ENCODE peak calls at places on chromosomes 5 and 9, in six cellular contexts. I is SK-N-SH, E is GM23338, L is HCT116, U is K562, X is HepG2. S is an unnamed sample.

GRCh38 chr9:16521868-16522381 is 348.5 kb downstream of the BNC2 start:
- DNase-seq in I (peak; percentile 19), E (no peak), L (no peak), U (no peak), X (no peak), S (no peak)

GRCh38 chr5:156475182-156475830 is 148.3 kb downstream of the SGCD start:
- DNase-seq in I (no peak), E (no peak), L (no peak), U (no peak), X (no peak), S (no peak)

GRCh38 chr5:173973614-173973969 is 15.4 kb upstream of the C5orf47 start:
- DNase-seq in I (no peak), E (peak; percentile 69), L (no peak), U (peak; percentile 73), X (no peak), S (no peak)

GRCh38 chr5:174596429-174596828 is 128.0 kb upstream of the MSX2 start:
- DNase-seq in I (no peak), E (no peak), L (no peak), U (no peak), X (no peak), S (no peak)

GRCh38 chr9:82679488-82679887 is 383.5 kb downstream of the RASEF start:
- DNase-seq in I (no peak), E (peak; percentile 23), L (no peak), U (no peak), X (no peak), S (no peak)

GRCh38 chr9:136057236-136058151 is 37.6 kb downstream of the NACC2 start:
- DNase-seq in I (peak; percentile 36), E (peak; percentile 69), L (no peak), U (no peak), X (no peak), S (no peak)

GRCh38 chr5:100448250-100448649 is 86.9 kb upstream of the FAM174A start:
- DNase-seq in I (no peak), E (no peak), L (no peak), U (no peak), X (no peak), S (no peak)

GRCh38 chr5:14665110-14665822 is 748 bp downstream of the OTULIN start:
- DNase-seq in I (peak; percentile 53), E (peak; percentile 60), L (no peak), U (peak; percentile 70), X (peak; percentile 70), S (no peak)

GRCh38 chr9:15404171-15404570 is 18.5 kb upstream of the SNAPC3 start:
- DNase-seq in I (no peak), E (no peak), L (no peak), U (no peak), X (no peak), S (no peak)

GRCh38 chr5:104186100-104186499 is 623.5 kb upstream of the NUDT12 start:
- DNase-seq in I (no peak), E (peak; percentile 57), L (peak; percentile 10), U (peak; percentile 38), X (no peak), S (no peak)

GRCh38 chr5:36842087-36842486 is 34.5 kb upstream of the NIPBL start:
- DNase-seq in I (no peak), E (no peak), L (no peak), U (no peak), X (no peak), S (no peak)

GRCh38 chr5:172800088-172800551 is 29.1 kb upstream of the DUSP1 start:
- DNase-seq in I (no peak), E (no peak), L (no peak), U (no peak), X (no peak), S (no peak)

GRCh38 chr5:66143473-66144073 is 527 bp upstream of the SREK1 start:
- DNase-seq in I (no peak), E (no peak), L (no peak), U (peak; percentile 52), X (peak; percentile 7), S (no peak)

GRCh38 chr5:83385812-83386211 is 85.7 kb upstream of the VCAN start:
- DNase-seq in I (no peak), E (no peak), L (no peak), U (no peak), X (no peak), S (no peak)

GRCh38 chr9:81771606-81772005 is 82.3 kb upstream of the TLE1 start:
- DNase-seq in I (peak; percentile 29), E (no peak), L (no peak), U (no peak), X (no peak), S (no peak)

GRCh38 chr5:37940931-37941623 is 101.2 kb upstream of the GDNF start:
- DNase-seq in I (no peak), E (no peak), L (no peak), U (no peak), X (no peak), S (no peak)

GRCh38 chr5:45521067-45521466 is 175.1 kb downstream of the HCN1 start:
- DNase-seq in I (no peak), E (peak; percentile 87), L (peak; percentile 62), U (peak; percentile 1), X (peak; percentile 2), S (no peak)

GRCh38 chr9:31030741-31031202 is 1353.7 kb upstream of the ACO1 start:
- DNase-seq in I (no peak), E (peak; percentile 70), L (no peak), U (no peak), X (no peak), S (no peak)

DNA sequence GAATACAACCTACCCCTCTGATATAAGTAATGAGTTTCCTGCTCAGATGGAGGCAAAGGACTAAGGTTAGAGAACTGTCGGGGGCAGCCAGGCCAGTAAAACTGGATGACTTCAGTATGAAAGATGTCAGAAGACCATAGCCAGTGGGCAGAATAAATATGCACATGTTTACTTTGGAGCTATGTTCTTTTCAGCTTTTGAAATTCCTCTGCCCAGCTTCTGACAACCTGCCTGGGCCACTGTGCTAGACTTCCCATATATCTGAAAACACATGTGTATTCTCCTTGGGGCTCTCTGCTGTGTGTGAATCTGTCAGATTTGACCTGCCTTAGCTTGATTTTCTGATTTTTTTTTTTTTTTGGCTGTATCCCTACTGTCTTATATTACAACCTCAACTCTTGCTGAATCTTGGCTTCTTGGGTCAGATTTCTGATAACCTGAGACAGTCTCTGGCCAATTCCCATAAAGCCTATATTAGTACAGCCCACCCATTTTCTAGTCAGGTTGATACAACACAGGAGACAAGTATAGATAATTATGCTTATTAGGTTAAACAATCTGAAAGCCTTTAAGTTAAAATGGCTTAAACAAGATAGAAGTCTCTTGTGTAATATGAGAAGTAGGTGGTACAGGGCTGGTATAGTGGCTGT is 76.6 kb upstream of the PRLR start:
- DNase-seq in I (no peak), E (no peak), L (no peak), U (no peak), X (no peak), S (no peak)
- TF ChIP-seq REST in I (no peak), E (no peak), L (no peak), U (no peak), X (no peak), S (no peak)

GRCh38 chr9:79574716-79575242 is 3.0 kb downstream of the TLE4 start:
- DNase-seq in I (no peak), E (no peak), L (no peak), U (no peak), X (no peak), S (no peak)
- H3K79me2 ChIP-seq in I (peaks cover 78% of the 10 kb centered on the region), E (peaks cover 66% of the 10 kb centered on the region), L (no peaks in the 10 kb centered on the region), U (no peaks in the 10 kb centered on the region), X (no peaks in the 10 kb centered on the region), S (peaks cover 13% of the 10 kb centered on the region)

GRCh38 chr5:149441194-149441753 is 62.2 kb upstream of the IL17B start:
- DNase-seq in I (no peak), E (no peak), L (no peak), U (no peak), X (no peak), S (no peak)

GRCh38 chr5:149443210-149443609 is 64.1 kb upstream of the IL17B start:
- DNase-seq in I (no peak), E (no peak), L (no peak), U (no peak), X (no peak), S (no peak)

GRCh38 chr5:149441986-149442385 is 62.9 kb upstream of the IL17B start:
- DNase-seq in I (no peak), E (no peak), L (no peak), U (no peak), X (no peak), S (no peak)

GRCh38 chr5:149439899-149440655 is 61.0 kb upstream of the IL17B start:
- DNase-seq in I (peak; percentile 50), E (peak; percentile 90), L (peak; percentile 95), U (peak; percentile 82), X (peak; percentile 84), S (no peak)

DNA sequence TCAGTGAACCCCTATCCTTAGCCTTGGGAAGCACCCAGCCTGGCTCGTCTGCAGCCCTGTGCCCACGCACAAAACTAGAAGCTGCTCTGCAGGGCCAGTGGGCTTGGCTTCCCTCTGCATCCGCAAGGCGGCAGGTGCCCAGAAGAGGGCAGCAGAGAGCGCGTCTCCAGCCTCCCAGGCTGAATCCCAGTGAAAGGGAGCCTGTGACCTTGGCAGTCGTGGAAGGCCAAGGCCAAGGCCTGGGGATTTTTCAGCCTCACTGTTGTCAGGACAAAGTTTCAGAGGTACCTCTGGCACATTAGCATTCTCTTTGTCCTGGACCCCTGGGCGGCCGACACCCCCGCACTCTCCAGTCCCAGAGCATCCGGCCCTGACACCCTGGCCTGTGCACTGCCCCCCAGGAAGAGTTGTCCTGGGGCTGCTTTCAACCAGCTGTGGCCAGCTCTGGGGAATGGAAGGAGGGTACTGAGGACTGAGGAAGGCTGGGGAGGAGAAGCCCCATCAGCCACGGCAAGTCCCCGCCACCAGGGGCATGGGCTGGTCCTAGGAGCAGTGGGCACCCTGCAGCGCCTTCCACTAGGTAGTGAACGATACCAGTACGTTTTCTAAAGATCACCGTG is 63.6 kb upstream of the IL17B start:
- DNase-seq in I (peak; percentile 91), E (peak; percentile 83), L (no peak), U (peak; percentile 86), X (peak; percentile 82), S (no peak)
- TF ChIP-seq REST in I (no peak), E (no peak), L (no peak), U (no peak), X (no peak), S (no peak)

DNA sequence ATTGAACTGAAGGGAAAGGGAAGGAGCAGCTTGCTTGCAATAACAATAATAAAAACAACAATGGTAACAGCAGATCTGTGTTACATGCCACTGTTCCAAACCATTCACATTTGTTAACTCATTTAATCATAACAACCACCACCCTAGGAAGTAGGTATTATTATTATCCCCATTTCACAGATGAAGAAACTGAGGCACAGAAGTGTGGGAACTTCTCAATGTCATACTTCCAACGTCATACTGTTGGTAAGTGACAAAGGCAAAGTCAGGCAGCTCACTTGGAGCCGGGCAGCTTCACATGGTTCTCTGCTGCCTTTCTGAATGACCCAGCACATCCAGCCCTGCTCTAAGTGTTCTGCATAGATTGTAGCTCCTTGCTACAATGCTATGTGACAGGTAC is 72.6 kb downstream of the FOXD1 start:
- DNase-seq in I (no peak), E (no peak), L (no peak), U (no peak), X (no peak), S (no peak)
- H3K79me2 ChIP-seq in I (peaks cover 5% of the 10 kb centered on the region), E (no peaks in the 10 kb centered on the region), L (no peaks in the 10 kb centered on the region), U (no peaks in the 10 kb centered on the region), X (no peaks in the 10 kb centered on the region), S (no peaks in the 10 kb centered on the region)

DNA sequence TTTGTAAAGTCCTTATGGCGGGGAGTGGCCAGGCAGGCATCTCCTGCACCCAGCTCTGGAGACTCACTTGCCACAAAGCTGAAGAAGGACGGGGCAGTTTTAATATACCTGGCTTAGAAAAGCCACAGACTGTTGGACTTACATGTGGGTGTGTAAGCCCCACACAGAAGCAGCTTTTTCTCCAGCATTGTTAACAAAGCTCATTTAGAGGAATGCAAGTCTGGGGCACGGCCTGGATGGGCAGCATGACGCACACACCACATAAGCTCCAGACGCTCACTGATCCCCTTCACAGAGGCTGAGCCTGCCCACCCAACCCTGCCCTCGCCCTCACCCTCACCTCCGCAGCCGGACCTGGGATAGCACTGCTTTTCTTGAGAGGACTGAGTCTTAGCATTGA is 58.0 kb upstream of the PDE8B start:
- DNase-seq in I (no peak), E (no peak), L (no peak), U (no peak), X (no peak), S (no peak)
- TF ChIP-seq REST in I (no peak), E (no peak), L (no peak), U (no peak), X (no peak), S (no peak)

S was measured in GM12878.